ENCODE peak calls at places on chromosomes 12 and 14, in four cellular contexts. M, J, G and P are unnamed samples.

GRCh38 chr12:54033106-54033979 is 493 bp downstream of the HOXC5 start:
- DNase-seq in M (peak; percentile 96), J (no peak), G (no peak), P (no peak)

GRCh38 chr14:74492413-74493342 is at the start of gene NPC2:
- DNase-seq in M (peak; percentile 56), J (no peak), G (no peak), P (no peak)

GRCh38 chr14:100621806-100622205 is 34.6 kb upstream of the BEGAIN start:
- DNase-seq in M (no peak), J (no peak), G (no peak), P (no peak)

GRCh38 chr14:43687866-43688265 is 819.2 kb downstream of the FSCB start:
- DNase-seq in M (no peak), J (no peak), G (no peak), P (peak; percentile 9)

GRCh38 chr12:97745406-97746101 is 282.9 kb downstream of the RMST start:
- DNase-seq in M (no peak), J (no peak), G (no peak), P (no peak)

GRCh38 chr14:96060161-96060933 is 21.2 kb downstream of the C14orf132 start:
- DNase-seq in M (no peak), J (no peak), G (no peak), P (no peak)

GRCh38 chr14:99230271-99231141 is 41.5 kb downstream of the BCL11B start:
- DNase-seq in M (no peak), J (no peak), G (no peak), P (no peak)

GRCh38 chr12:54301428-54302045 is 722 bp upstream of the NFE2 start:
- DNase-seq in M (no peak), J (no peak), G (no peak), P (no peak)

GRCh38 chr12:12172106-12172511 is 94.7 kb downstream of the LRP6 start:
- DNase-seq in M (peak; percentile 26), J (peak; percentile 47), G (peak; percentile 30), P (peak; percentile 43)

GRCh38 chr12:52032431-52032796 is 18.8 kb upstream of the NR4A1 start:
- DNase-seq in M (peak; percentile 76), J (peak; percentile 61), G (no peak), P (peak; percentile 57)